ENCODE peak calls at places on chromosomes 5 and 9, in eight cellular contexts. One of them, this sample, is unnamed. For H3K27me3 and H3K9me2, the result is how much of the 10 kb centered on the place peaks cover.

GRCh38 chr9:9790216-9790872 is 822.5 kb downstream of the PTPRD start:
- DNase-seq in GM23248: peak
- DNase-seq in SK-N-SH: peak
- DNase-seq in PC-3: peak
- DNase-seq in hepatocyte: peak
- DNase-seq in HCT116: no peak
- DNase-seq in Karpas-422: peak
- DNase-seq in MM.1S: peak
- DNase-seq in this sample: no peak

GRCh38 chr5:11595045-11595444 is 309.2 kb downstream of the CTNND2 start:
- DNase-seq in SK-N-SH: no peak
- DNase-seq in Karpas-422: no peak
- DNase-seq in MM.1S: peak
- DNase-seq in PC-3: no peak
- DNase-seq in HCT116: no peak
- DNase-seq in hepatocyte: peak
- DNase-seq in GM23248: no peak
- DNase-seq in this sample: no peak

GRCh38 chr5:1793966-1794895 is 5.4 kb downstream of the MRPL36 start:
- DNase-seq in GM23248: peak
- DNase-seq in SK-N-SH: no peak
- DNase-seq in Karpas-422: no peak
- DNase-seq in MM.1S: peak
- DNase-seq in PC-3: peak
- DNase-seq in hepatocyte: no peak
- DNase-seq in HCT116: no peak
- DNase-seq in this sample: no peak

GRCh38 chr5:145988993-145989392 is 52.6 kb downstream of the SH3RF2 start:
- DNase-seq in MM.1S: no peak
- DNase-seq in hepatocyte: no peak
- DNase-seq in PC-3: no peak
- DNase-seq in HCT116: no peak
- DNase-seq in Karpas-422: no peak
- DNase-seq in GM23248: no peak
- DNase-seq in SK-N-SH: no peak
- DNase-seq in this sample: no peak

GRCh38 chr9:133477992-133478850 is 678 bp downstream of the SLC2A6 start:
- DNase-seq in GM23248: peak
- DNase-seq in HCT116: no peak
- DNase-seq in SK-N-SH: no peak
- DNase-seq in MM.1S: no peak
- DNase-seq in PC-3: peak
- DNase-seq in Karpas-422: peak
- DNase-seq in hepatocyte: peak
- DNase-seq in this sample: no peak

GRCh38 chr5:3456121-3456681 is 139.4 kb upstream of the IRX1 start:
- DNase-seq in GM23248: no peak
- DNase-seq in MM.1S: no peak
- DNase-seq in HCT116: no peak
- DNase-seq in Karpas-422: no peak
- DNase-seq in SK-N-SH: no peak
- DNase-seq in hepatocyte: no peak
- DNase-seq in PC-3: no peak
- DNase-seq in this sample: no peak

GRCh38 chr5:78899922-78900362 is 85.2 kb downstream of the ARSB start:
- DNase-seq in SK-N-SH: no peak
- DNase-seq in MM.1S: peak
- DNase-seq in GM23248: peak
- DNase-seq in PC-3: peak
- DNase-seq in Karpas-422: peak
- DNase-seq in hepatocyte: peak
- DNase-seq in HCT116: peak
- DNase-seq in this sample: peak

GRCh38 chr5:10703676-10704075 is 57.4 kb downstream of the DAP start:
- DNase-seq in PC-3: peak
- DNase-seq in HCT116: no peak
- DNase-seq in GM23248: no peak
- DNase-seq in SK-N-SH: no peak
- DNase-seq in hepatocyte: no peak
- DNase-seq in Karpas-422: no peak
- DNase-seq in MM.1S: no peak
- DNase-seq in this sample: no peak

GRCh38 chr9:21682981-21683380 is 119.5 kb upstream of the MTAP start:
- DNase-seq in Karpas-422: no peak
- DNase-seq in PC-3: peak
- DNase-seq in HCT116: no peak
- DNase-seq in hepatocyte: no peak
- DNase-seq in MM.1S: no peak
- DNase-seq in SK-N-SH: no peak
- DNase-seq in GM23248: peak
- DNase-seq in this sample: peak

GRCh38 chr5:161925960-161926359 is 78.0 kb downstream of the GABRA1 start:
- DNase-seq in hepatocyte: no peak
- DNase-seq in Karpas-422: no peak
- DNase-seq in MM.1S: no peak
- DNase-seq in HCT116: no peak
- DNase-seq in GM23248: no peak
- DNase-seq in SK-N-SH: no peak
- DNase-seq in PC-3: no peak
- DNase-seq in this sample: no peak

GRCh38 chr9:77384406-77384805 is 207.1 kb downstream of the VPS13A start:
- DNase-seq in GM23248: peak
- DNase-seq in PC-3: peak
- DNase-seq in Karpas-422: no peak
- DNase-seq in hepatocyte: no peak
- DNase-seq in SK-N-SH: no peak
- DNase-seq in HCT116: no peak
- DNase-seq in MM.1S: no peak
- DNase-seq in this sample: no peak

GRCh38 chr5:90861843-90862586 is 303.4 kb downstream of the ADGRV1 start:
- DNase-seq in HCT116: no peak
- DNase-seq in MM.1S: no peak
- DNase-seq in Karpas-422: no peak
- DNase-seq in hepatocyte: no peak
- DNase-seq in PC-3: no peak
- DNase-seq in SK-N-SH: no peak
- DNase-seq in GM23248: no peak
- DNase-seq in this sample: no peak

GRCh38 chr5:80573062-80573461 is 3.0 kb upstream of the ANKRD34B start:
- DNase-seq in hepatocyte: no peak
- DNase-seq in SK-N-SH: no peak
- DNase-seq in MM.1S: no peak
- DNase-seq in PC-3: no peak
- DNase-seq in HCT116: no peak
- DNase-seq in Karpas-422: no peak
- DNase-seq in GM23248: no peak
- DNase-seq in this sample: no peak
- H3K27me3 ChIP-seq in hepatocyte: half or more
- H3K27me3 ChIP-seq in SK-N-SH: under half
- H3K27me3 ChIP-seq in MM.1S: under half
- H3K27me3 ChIP-seq in PC-3: under half
- H3K27me3 ChIP-seq in HCT116: under half
- H3K27me3 ChIP-seq in Karpas-422: under half
- H3K27me3 ChIP-seq in GM23248: under half
- H3K27me3 ChIP-seq in this sample: under half

GRCh38 chr5:116911074-116911473 is 336.5 kb upstream of the SEMA6A start:
- DNase-seq in GM23248: no peak
- DNase-seq in Karpas-422: peak
- DNase-seq in hepatocyte: no peak
- DNase-seq in SK-N-SH: no peak
- DNase-seq in HCT116: no peak
- DNase-seq in PC-3: no peak
- DNase-seq in MM.1S: no peak
- DNase-seq in this sample: no peak

DNA sequence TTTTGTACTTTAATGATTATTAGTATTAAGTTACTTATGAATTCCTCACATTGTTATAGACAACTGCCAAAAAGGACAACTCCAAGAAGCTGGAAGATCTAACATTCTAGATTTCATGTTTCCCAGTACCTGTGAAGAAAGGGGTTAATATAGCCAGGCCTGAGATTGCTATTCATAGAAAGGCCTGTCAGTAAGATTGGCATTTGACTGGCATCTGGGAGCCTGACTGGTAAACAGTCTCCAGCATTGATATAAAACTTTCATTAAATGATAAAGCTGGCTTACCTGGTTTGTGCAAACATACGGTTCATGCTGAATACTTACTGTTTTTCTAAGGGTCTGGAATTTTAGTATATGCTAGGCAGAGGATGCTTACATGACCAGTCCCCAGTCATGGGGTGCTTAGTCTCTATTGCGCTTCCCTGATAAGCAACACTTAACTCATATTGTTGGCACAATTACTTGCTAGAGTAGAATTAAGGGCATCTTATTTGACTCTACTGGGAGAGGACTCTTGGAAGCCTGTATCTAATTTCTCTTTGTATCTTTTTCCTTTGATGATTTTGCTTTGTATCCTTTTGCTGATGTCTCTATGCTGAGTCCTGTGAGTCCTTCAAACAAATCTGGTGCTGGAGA is 340.4 kb upstream of the SEMA6A start:
- DNase-seq in PC-3: no peak
- DNase-seq in Karpas-422: no peak
- DNase-seq in GM23248: no peak
- DNase-seq in hepatocyte: no peak
- DNase-seq in MM.1S: no peak
- DNase-seq in HCT116: no peak
- DNase-seq in SK-N-SH: no peak
- DNase-seq in this sample: no peak
- H3K9me2 ChIP-seq in PC-3: under half
- H3K9me2 ChIP-seq in Karpas-422: under half
- H3K9me2 ChIP-seq in GM23248: under half
- H3K9me2 ChIP-seq in hepatocyte: under half
- H3K9me2 ChIP-seq in MM.1S: under half
- H3K9me2 ChIP-seq in HCT116: under half
- H3K9me2 ChIP-seq in SK-N-SH: under half
- H3K9me2 ChIP-seq in this sample: under half

GRCh38 chr5:107671742-107672211 is 1.0 kb upstream of the EFNA5 start:
- DNase-seq in PC-3: peak
- DNase-seq in GM23248: peak
- DNase-seq in HCT116: peak
- DNase-seq in SK-N-SH: peak
- DNase-seq in Karpas-422: no peak
- DNase-seq in MM.1S: peak
- DNase-seq in hepatocyte: peak
- DNase-seq in this sample: peak
- H3K27me3 ChIP-seq in PC-3: under half
- H3K27me3 ChIP-seq in GM23248: under half
- H3K27me3 ChIP-seq in HCT116: under half
- H3K27me3 ChIP-seq in SK-N-SH: under half
- H3K27me3 ChIP-seq in Karpas-422: under half
- H3K27me3 ChIP-seq in MM.1S: under half
- H3K27me3 ChIP-seq in hepatocyte: under half
- H3K27me3 ChIP-seq in this sample: under half

GRCh38 chr9:82894961-82895902 is 167.7 kb downstream of the RASEF start:
- DNase-seq in hepatocyte: peak
- DNase-seq in SK-N-SH: peak
- DNase-seq in PC-3: no peak
- DNase-seq in HCT116: no peak
- DNase-seq in GM23248: no peak
- DNase-seq in Karpas-422: no peak
- DNase-seq in MM.1S: no peak
- DNase-seq in this sample: no peak
- H3K9me2 ChIP-seq in hepatocyte: under half
- H3K9me2 ChIP-seq in SK-N-SH: under half
- H3K9me2 ChIP-seq in PC-3: under half
- H3K9me2 ChIP-seq in HCT116: under half
- H3K9me2 ChIP-seq in GM23248: under half
- H3K9me2 ChIP-seq in Karpas-422: under half
- H3K9me2 ChIP-seq in MM.1S: under half
- H3K9me2 ChIP-seq in this sample: under half

DNA sequence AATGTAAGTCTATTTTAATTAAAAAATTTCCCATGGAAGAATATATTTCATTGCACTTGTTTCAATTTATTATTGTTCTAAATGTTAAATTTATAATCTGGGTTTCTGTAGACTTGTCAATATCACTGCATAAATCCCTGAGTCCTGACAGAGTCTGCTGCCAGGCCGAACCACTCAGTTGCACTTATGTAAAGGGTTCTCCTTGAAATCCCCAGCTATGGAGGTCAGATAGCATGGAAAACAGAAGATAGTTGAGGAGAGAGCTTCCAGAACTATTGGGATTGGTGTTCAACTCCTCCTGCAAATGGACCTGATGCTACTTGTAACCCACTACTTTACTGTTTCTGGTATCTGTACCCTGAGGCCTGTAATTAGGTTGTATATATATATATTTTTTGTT is 37.2 kb downstream of the KDM4C start:
- DNase-seq in MM.1S: no peak
- DNase-seq in Karpas-422: no peak
- DNase-seq in hepatocyte: no peak
- DNase-seq in GM23248: no peak
- DNase-seq in PC-3: no peak
- DNase-seq in HCT116: no peak
- DNase-seq in SK-N-SH: no peak
- DNase-seq in this sample: no peak
- H3K27me3 ChIP-seq in MM.1S: under half
- H3K27me3 ChIP-seq in Karpas-422: under half
- H3K27me3 ChIP-seq in hepatocyte: under half
- H3K27me3 ChIP-seq in GM23248: under half
- H3K27me3 ChIP-seq in PC-3: under half
- H3K27me3 ChIP-seq in HCT116: under half
- H3K27me3 ChIP-seq in SK-N-SH: under half
- H3K27me3 ChIP-seq in this sample: under half

DNA sequence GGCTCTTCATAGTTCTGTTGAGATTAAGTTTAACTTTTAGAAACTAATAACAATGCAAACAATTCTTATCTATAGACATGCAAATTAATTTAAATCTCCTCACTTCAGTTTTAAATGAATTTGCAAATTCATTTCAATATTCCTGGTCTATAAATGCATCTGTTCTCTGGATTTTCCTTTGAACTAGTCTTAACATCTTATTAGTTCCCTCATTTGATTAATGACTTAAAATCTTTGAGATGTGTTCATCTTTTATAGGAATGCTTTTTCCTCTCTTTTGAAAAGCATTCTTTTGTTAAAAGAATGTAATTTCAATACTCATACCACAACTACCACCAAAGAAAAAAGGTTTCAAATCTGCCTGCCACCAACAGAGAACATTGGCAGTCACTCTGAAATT is 169.4 kb downstream of the RASEF start:
- DNase-seq in hepatocyte: no peak
- DNase-seq in GM23248: no peak
- DNase-seq in Karpas-422: no peak
- DNase-seq in MM.1S: no peak
- DNase-seq in PC-3: no peak
- DNase-seq in HCT116: no peak
- DNase-seq in SK-N-SH: no peak
- DNase-seq in this sample: no peak
- H3K9me2 ChIP-seq in hepatocyte: under half
- H3K9me2 ChIP-seq in GM23248: under half
- H3K9me2 ChIP-seq in Karpas-422: under half
- H3K9me2 ChIP-seq in MM.1S: under half
- H3K9me2 ChIP-seq in PC-3: under half
- H3K9me2 ChIP-seq in HCT116: under half
- H3K9me2 ChIP-seq in SK-N-SH: under half
- H3K9me2 ChIP-seq in this sample: under half

This sample was measured in PC-9.